ENCODE peak calls at places on chromosomes 5 and 9, in ten cellular contexts. H, L, G, U, E, B, J, A, P and C are unnamed samples. For H3K27me3, the result is how much of the 10 kb centered on the place peaks cover.

GRCh38 chr9:89122944-89123343 is 55.7 kb downstream of the SHC3 start:
- DNase-seq in H (no peak), L (no peak), G (peak), U (no peak), E (no peak), B (no peak), J (no peak), A (peak), P (no peak), C (no peak)

GRCh38 chr9:79658926-79659325 is 87.2 kb downstream of the TLE4 start:
- DNase-seq in H (no peak), L (no peak), G (no peak), U (no peak), E (no peak), B (no peak), J (no peak), A (no peak), P (no peak), C (no peak)

GRCh38 chr5:179153341-179153901 is 93.2 kb downstream of the ZNF354C start:
- DNase-seq in H (no peak), L (no peak), G (no peak), U (no peak), E (no peak), B (no peak), J (no peak), A (no peak), P (peak), C (no peak)

GRCh38 chr5:16411741-16412455 is 53.7 kb downstream of the ZNF622 start:
- DNase-seq in H (no peak), L (peak), G (no peak), U (no peak), E (no peak), B (no peak), J (no peak), A (no peak), P (no peak), C (no peak)

GRCh38 chr9:125166762-125167161 is 22.8 kb downstream of the PPP6C start:
- DNase-seq in H (no peak), L (no peak), G (no peak), U (no peak), E (no peak), B (no peak), J (no peak), A (no peak), P (no peak), C (no peak)

GRCh38 chr9:86126998-86127972 is 27.9 kb upstream of the GOLM1 start:
- DNase-seq in H (peak), L (peak), G (peak), U (no peak), E (peak), B (peak), J (peak), A (peak), P (peak), C (peak)

GRCh38 chr9:107513464-107514092 is 24.0 kb upstream of the KLF4 start:
- DNase-seq in H (no peak), L (no peak), G (no peak), U (no peak), E (no peak), B (no peak), J (no peak), A (no peak), P (no peak), C (no peak)

GRCh38 chr5:66285343-66285942 is 141.3 kb downstream of the SREK1 start:
- DNase-seq in H (no peak), L (no peak), G (no peak), U (no peak), E (no peak), B (no peak), J (no peak), A (no peak), P (no peak), C (no peak)

GRCh38 chr9:29038332-29038731 is 1465.1 kb upstream of the C9orf72 start:
- DNase-seq in H (no peak), L (no peak), G (no peak), U (no peak), E (no peak), B (no peak), J (no peak), A (no peak), P (no peak), C (no peak)

GRCh38 chr9:6676254-6676928 is 30.9 kb upstream of the GLDC start:
- DNase-seq in H (no peak), L (no peak), G (no peak), U (no peak), E (no peak), B (no peak), J (no peak), A (no peak), P (no peak), C (no peak)

GRCh38 chr9:115615821-115616665 is 498.1 kb upstream of the TNC start:
- DNase-seq in H (no peak), L (no peak), G (peak), U (no peak), E (no peak), B (no peak), J (no peak), A (peak), P (no peak), C (peak)

GRCh38 chr5:38695021-38695961 is 138.8 kb upstream of the LIFR start:
- DNase-seq in H (no peak), L (no peak), G (peak), U (no peak), E (no peak), B (no peak), J (no peak), A (no peak), P (no peak), C (no peak)

GRCh38 chr5:149550608-149551226 is 522 bp downstream of the CSNK1A1 start:
- DNase-seq in H (peak), L (peak), G (no peak), U (no peak), E (no peak), B (peak), J (no peak), A (no peak), P (peak), C (no peak)

GRCh38 chr9:89187950-89188349 is 9.3 kb upstream of the SHC3 start:
- DNase-seq in H (no peak), L (no peak), G (no peak), U (no peak), E (no peak), B (no peak), J (no peak), A (no peak), P (no peak), C (no peak)

GRCh38 chr5:111454198-111454606 is 58.1 kb downstream of the STARD4 start:
- DNase-seq in H (no peak), L (no peak), G (peak), U (no peak), E (no peak), B (no peak), J (no peak), A (no peak), P (no peak), C (no peak)

GRCh38 chr9:33223696-33224095 is 16.3 kb upstream of the SPINK4 start:
- DNase-seq in H (no peak), L (no peak), G (no peak), U (no peak), E (no peak), B (no peak), J (no peak), A (no peak), P (no peak), C (no peak)

GRCh38 chr9:22238809-22239684 is 207.6 kb upstream of the DMRTA1 start:
- DNase-seq in H (no peak), L (no peak), G (peak), U (no peak), E (no peak), B (no peak), J (no peak), A (no peak), P (no peak), C (peak)

GRCh38 chr9:6938447-6938846 is 180.7 kb downstream of the KDM4C start:
- DNase-seq in H (no peak), L (no peak), G (peak), U (no peak), E (peak), B (no peak), J (no peak), A (peak), P (no peak), C (peak)

GRCh38 chr9:35035851-35036701 is 36.3 kb downstream of the VCP start:
- DNase-seq in H (no peak), L (peak), G (no peak), U (no peak), E (peak), B (peak), J (no peak), A (no peak), P (peak), C (peak)

GRCh38 chr9:110197330-110198187 is 10.4 kb downstream of the C9orf152 start:
- DNase-seq in H (no peak), L (peak), G (no peak), U (no peak), E (no peak), B (no peak), J (no peak), A (no peak), P (no peak), C (no peak)

GRCh38 chr9:110206388-110206787 is 1.6 kb downstream of the C9orf152 start:
- DNase-seq in H (no peak), L (peak), G (no peak), U (no peak), E (no peak), B (no peak), J (no peak), A (no peak), P (no peak), C (no peak)

GRCh38 chr9:110199643-110200042 is 8.3 kb downstream of the C9orf152 start:
- DNase-seq in H (no peak), L (peak), G (no peak), U (no peak), E (no peak), B (no peak), J (no peak), A (no peak), P (no peak), C (no peak)

GRCh38 chr9:110198357-110198756 is 9.6 kb downstream of the C9orf152 start:
- DNase-seq in H (peak), L (no peak), G (no peak), U (no peak), E (no peak), B (no peak), J (no peak), A (no peak), P (no peak), C (no peak)

GRCh38 chr9:110202232-110202631 is 5.7 kb downstream of the C9orf152 start:
- DNase-seq in H (no peak), L (peak), G (no peak), U (no peak), E (no peak), B (no peak), J (no peak), A (no peak), P (no peak), C (no peak)
- H3K27ac ChIP-seq in H (peak), L (peak), G (no peak), U (no peak), E (no peak), B (no peak), J (no peak), A (no peak), P (no peak), C (no peak)

GRCh38 chr9:136050706-136051567 is 44.2 kb downstream of the NACC2 start:
- DNase-seq in H (no peak), L (no peak), G (peak), U (no peak), E (no peak), B (no peak), J (no peak), A (no peak), P (no peak), C (no peak)

GRCh38 chr9:136053757-136054142 is 41.3 kb downstream of the NACC2 start:
- DNase-seq in H (no peak), L (no peak), G (no peak), U (no peak), E (no peak), B (no peak), J (no peak), A (no peak), P (no peak), C (no peak)

GRCh38 chr9:136052991-136053756 is 41.9 kb downstream of the NACC2 start:
- DNase-seq in H (no peak), L (no peak), G (peak), U (no peak), E (no peak), B (no peak), J (no peak), A (no peak), P (no peak), C (no peak)

GRCh38 chr9:136051568-136052432 is 43.3 kb downstream of the NACC2 start:
- DNase-seq in H (peak), L (peak), G (peak), U (no peak), E (peak), B (peak), J (peak), A (peak), P (peak), C (peak)

DNA sequence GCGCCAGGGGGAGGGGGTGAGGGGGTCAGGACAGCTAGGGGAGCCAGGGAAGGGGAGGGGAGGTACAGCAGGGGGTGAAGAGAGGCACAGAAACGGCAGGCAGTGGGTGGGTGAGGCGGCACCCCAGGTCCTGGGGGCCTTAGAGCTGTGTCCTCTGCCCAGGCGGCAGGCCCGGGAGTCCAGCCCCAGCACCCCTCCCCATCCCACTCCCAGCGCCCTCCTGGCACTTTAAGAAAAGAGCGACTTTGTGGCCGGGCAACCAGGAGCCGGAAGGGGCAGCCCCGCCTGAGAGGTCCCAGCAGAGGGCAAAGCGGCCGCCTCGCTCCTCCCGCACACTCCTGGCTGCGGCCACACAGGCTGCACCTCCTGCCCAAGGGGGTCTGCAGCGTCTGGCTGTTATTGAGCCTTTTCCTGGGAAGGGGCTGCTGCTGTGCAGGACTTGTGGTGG is 42.6 kb downstream of the NACC2 start:
- DNase-seq in H (peak), L (peak), G (no peak), U (no peak), E (no peak), B (no peak), J (no peak), A (no peak), P (no peak), C (no peak)
- H3K4me3 ChIP-seq in H (no peak), L (peak), G (peak), U (no peak), E (peak), B (peak), J (no peak), A (peak), P (peak), C (peak)

DNA sequence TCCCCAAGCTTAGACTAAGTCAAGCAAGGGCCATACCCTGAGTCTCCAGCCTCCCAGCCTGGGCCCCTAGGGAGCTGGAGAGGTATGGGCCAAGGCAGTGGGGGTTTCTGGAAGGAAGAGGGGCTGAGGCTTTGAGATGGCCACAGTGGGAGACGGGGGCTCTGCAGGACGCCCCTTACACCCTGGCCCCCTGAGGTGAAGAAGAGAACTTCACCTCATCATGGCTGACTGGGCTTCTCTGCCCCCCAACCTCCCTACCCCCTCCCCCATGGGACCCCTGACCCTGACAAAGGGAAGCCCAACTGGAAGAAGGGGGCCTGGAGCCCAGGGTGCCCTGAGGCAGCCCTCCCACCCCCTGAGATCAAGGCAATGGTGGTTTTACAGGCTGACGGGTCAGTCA is 25.8 kb downstream of the PCDH1 start:
- DNase-seq in H (no peak), L (no peak), G (no peak), U (no peak), E (no peak), B (no peak), J (no peak), A (no peak), P (no peak), C (no peak)
- H3K27me3 ChIP-seq in H (under half), L (under half), G (under half), U (under half), E (under half), B (under half), J (under half), A (under half), P (under half), C (under half)

GRCh38 chr5:160852049-160852448 is at the start of gene ATP10B:
- DNase-seq in H (no peak), L (no peak), G (no peak), U (no peak), E (no peak), B (no peak), J (no peak), A (no peak), P (no peak), C (no peak)

GRCh38 chr5:160846642-160847041 is 5.4 kb downstream of the ATP10B start:
- DNase-seq in H (no peak), L (no peak), G (no peak), U (no peak), E (no peak), B (no peak), J (no peak), A (no peak), P (no peak), C (no peak)

GRCh38 chr5:160850439-160850838 is 1.6 kb downstream of the ATP10B start:
- DNase-seq in H (no peak), L (no peak), G (no peak), U (no peak), E (no peak), B (no peak), J (no peak), A (no peak), P (no peak), C (no peak)

GRCh38 chr5:160847526-160848085 is 4.4 kb downstream of the ATP10B start:
- DNase-seq in H (no peak), L (no peak), G (no peak), U (no peak), E (no peak), B (no peak), J (no peak), A (no peak), P (no peak), C (no peak)

DNA sequence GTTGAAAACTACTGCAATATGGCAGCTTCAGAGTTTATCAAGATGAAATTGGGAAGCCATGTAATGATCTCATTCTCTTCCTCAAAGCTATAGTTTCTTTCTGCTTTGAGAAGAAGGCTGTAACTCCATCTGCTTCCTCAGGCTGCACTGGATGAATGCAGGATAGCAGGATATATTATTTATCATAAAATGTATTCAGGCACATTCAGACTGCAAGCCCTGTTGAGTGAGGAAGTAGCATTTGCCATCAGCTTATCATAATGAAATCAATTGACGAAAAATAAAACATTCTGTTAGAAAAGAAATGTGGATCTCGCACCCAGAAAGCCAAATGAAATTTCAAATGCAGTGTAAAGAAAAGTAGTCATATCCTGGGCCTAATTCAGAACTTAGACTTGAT is 530 bp downstream of the ATP10B start:
- DNase-seq in H (no peak), L (no peak), G (no peak), U (no peak), E (no peak), B (no peak), J (no peak), A (no peak), P (no peak), C (no peak)
- H3K27ac ChIP-seq in H (no peak), L (no peak), G (no peak), U (no peak), E (no peak), B (no peak), J (peak), A (no peak), P (no peak), C (no peak)

GRCh38 chr9:77016526-77017504 is 2.6 kb upstream of the FOXB2 start:
- DNase-seq in H (no peak), L (no peak), G (no peak), U (no peak), E (no peak), B (no peak), J (no peak), A (no peak), P (no peak), C (no peak)
- H3K4me3 ChIP-seq in H (no peak), L (no peak), G (no peak), U (no peak), E (no peak), B (peak), J (no peak), A (no peak), P (no peak), C (no peak)

GRCh38 chr9:847505-847904 is 6.0 kb downstream of the DMRT1 start:
- DNase-seq in H (no peak), L (no peak), G (no peak), U (no peak), E (no peak), B (no peak), J (no peak), A (no peak), P (no peak), C (no peak)
- H3K27me3 ChIP-seq in H (under half), L (under half), G (half or more), U (under half), E (half or more), B (half or more), J (half or more), A (under half), P (half or more), C (under half)

DNA sequence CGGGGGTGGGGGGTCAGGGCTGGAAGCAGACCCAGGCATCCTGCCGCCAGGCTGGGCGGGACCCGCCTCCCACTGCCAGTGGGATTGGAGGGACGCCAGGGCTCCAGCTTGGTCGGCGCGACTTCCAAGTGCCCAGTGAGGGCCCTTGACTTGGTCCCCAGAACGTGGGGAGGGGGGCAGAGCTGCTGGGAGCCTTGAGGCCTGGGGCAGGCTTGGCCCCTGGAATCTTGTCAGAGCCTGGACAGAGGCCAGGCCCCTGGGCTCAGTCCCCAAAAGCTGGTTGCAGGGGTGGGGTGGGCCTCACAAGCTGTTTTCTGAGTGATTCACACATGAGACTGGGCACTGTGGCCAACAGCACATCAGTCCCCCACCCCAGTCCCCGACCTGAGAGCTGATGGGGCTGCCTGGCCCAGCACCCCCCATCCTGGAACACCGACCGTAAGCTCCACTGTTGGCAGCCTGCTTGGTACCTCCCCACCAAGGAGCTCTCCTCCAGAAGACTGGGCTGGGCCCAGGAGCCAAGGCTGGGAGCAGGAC is 528 bp downstream of the CLIC3 start:
- DNase-seq in H (peak), L (no peak), G (no peak), U (no peak), E (peak), B (no peak), J (no peak), A (no peak), P (peak), C (no peak)
- H3K27ac ChIP-seq in H (no peak), L (peak), G (no peak), U (peak), E (peak), B (peak), J (peak), A (peak), P (peak), C (no peak)

GRCh38 chr9:14961372-14962068 is 51.3 kb upstream of the FREM1 start:
- DNase-seq in H (peak), L (peak), G (peak), U (no peak), E (no peak), B (no peak), J (no peak), A (no peak), P (no peak), C (no peak)
- H3K4me3 ChIP-seq in H (no peak), L (no peak), G (no peak), U (no peak), E (no peak), B (no peak), J (no peak), A (no peak), P (no peak), C (no peak)